ENCODE peak calls at places on chromosome 7, in eight cellular contexts. One of them, this sample, is unnamed.

GRCh38 chr7:78020131-78020873 is 221.7 kb downstream of the PHTF2 start:
- DNase-seq in 8988T: peak; percentile 33
- DNase-seq in thyroid gland: peak; percentile 65
- DNase-seq in stomach: peak; percentile 61
- DNase-seq in kidney tubule cell: peak; percentile 69
- DNase-seq in NCI-H1105: peak; percentile 64
- DNase-seq in non-pigmented ciliary epithelial cell: peak; percentile 62
- DNase-seq in glutamatergic neuron: peak; percentile 26
- DNase-seq in this sample: peak; percentile 24

GRCh38 chr7:155811895-155812761 is at the start of gene SHH:
- DNase-seq in 8988T: peak; percentile 40
- DNase-seq in glutamatergic neuron: peak; percentile 56
- DNase-seq in thyroid gland: no peak
- DNase-seq in stomach: no peak
- DNase-seq in NCI-H1105: no peak
- DNase-seq in non-pigmented ciliary epithelial cell: no peak
- DNase-seq in kidney tubule cell: peak; percentile 32
- DNase-seq in this sample: no peak

GRCh38 chr7:455110-455928 is 64.3 kb downstream of the PDGFA start:
- DNase-seq in NCI-H1105: peak; percentile 74
- DNase-seq in glutamatergic neuron: no peak
- DNase-seq in kidney tubule cell: peak; percentile 57
- DNase-seq in thyroid gland: peak; percentile 59
- DNase-seq in 8988T: peak; percentile 92
- DNase-seq in stomach: peak; percentile 82
- DNase-seq in non-pigmented ciliary epithelial cell: no peak
- DNase-seq in this sample: no peak

GRCh38 chr7:76412249-76412648 is 2.8 kb upstream of the SSC4D start:
- DNase-seq in kidney tubule cell: no peak
- DNase-seq in 8988T: no peak
- DNase-seq in glutamatergic neuron: no peak
- DNase-seq in thyroid gland: no peak
- DNase-seq in stomach: no peak
- DNase-seq in NCI-H1105: no peak
- DNase-seq in non-pigmented ciliary epithelial cell: no peak
- DNase-seq in this sample: no peak

GRCh38 chr7:122067077-122067476 is 77.0 kb downstream of the AASS start:
- DNase-seq in NCI-H1105: no peak
- DNase-seq in stomach: no peak
- DNase-seq in thyroid gland: no peak
- DNase-seq in glutamatergic neuron: no peak
- DNase-seq in kidney tubule cell: no peak
- DNase-seq in non-pigmented ciliary epithelial cell: no peak
- DNase-seq in 8988T: no peak
- DNase-seq in this sample: no peak

GRCh38 chr7:4797858-4798705 is 22.7 kb downstream of the AP5Z1 start:
- DNase-seq in thyroid gland: peak; percentile 32
- DNase-seq in glutamatergic neuron: peak; percentile 84
- DNase-seq in 8988T: peak; percentile 94
- DNase-seq in NCI-H1105: no peak
- DNase-seq in kidney tubule cell: peak; percentile 40
- DNase-seq in stomach: peak; percentile 48
- DNase-seq in non-pigmented ciliary epithelial cell: no peak
- DNase-seq in this sample: no peak

GRCh38 chr7:158828343-158829020 is 827 bp downstream of the ESYT2 start:
- DNase-seq in glutamatergic neuron: peak; percentile 69
- DNase-seq in kidney tubule cell: peak; percentile 21
- DNase-seq in 8988T: no peak
- DNase-seq in NCI-H1105: peak; percentile 35
- DNase-seq in stomach: peak; percentile 56
- DNase-seq in thyroid gland: peak; percentile 53
- DNase-seq in non-pigmented ciliary epithelial cell: no peak
- DNase-seq in this sample: no peak

GRCh38 chr7:16670021-16670420 is 24.0 kb downstream of the BZW2 start:
- DNase-seq in kidney tubule cell: no peak
- DNase-seq in thyroid gland: no peak
- DNase-seq in stomach: no peak
- DNase-seq in glutamatergic neuron: no peak
- DNase-seq in 8988T: no peak
- DNase-seq in non-pigmented ciliary epithelial cell: no peak
- DNase-seq in NCI-H1105: no peak
- DNase-seq in this sample: no peak

GRCh38 chr7:12643001-12643400 is 44.4 kb upstream of the ARL4A start:
- DNase-seq in kidney tubule cell: no peak
- DNase-seq in stomach: no peak
- DNase-seq in 8988T: no peak
- DNase-seq in NCI-H1105: no peak
- DNase-seq in thyroid gland: no peak
- DNase-seq in glutamatergic neuron: no peak
- DNase-seq in non-pigmented ciliary epithelial cell: no peak
- DNase-seq in this sample: no peak

GRCh38 chr7:13947535-13947934 is 41.9 kb downstream of the ETV1 start:
- DNase-seq in stomach: no peak
- DNase-seq in NCI-H1105: no peak
- DNase-seq in kidney tubule cell: no peak
- DNase-seq in non-pigmented ciliary epithelial cell: no peak
- DNase-seq in 8988T: no peak
- DNase-seq in glutamatergic neuron: no peak
- DNase-seq in thyroid gland: no peak
- DNase-seq in this sample: no peak

GRCh38 chr7:34220501-34220900 is 315.2 kb downstream of the BMPER start:
- DNase-seq in stomach: no peak
- DNase-seq in kidney tubule cell: no peak
- DNase-seq in non-pigmented ciliary epithelial cell: no peak
- DNase-seq in thyroid gland: no peak
- DNase-seq in NCI-H1105: no peak
- DNase-seq in glutamatergic neuron: no peak
- DNase-seq in 8988T: no peak
- DNase-seq in this sample: no peak

GRCh38 chr7:117283371-117283770 is 39.5 kb downstream of the WNT2 start:
- DNase-seq in thyroid gland: no peak
- DNase-seq in 8988T: no peak
- DNase-seq in kidney tubule cell: peak; percentile 87
- DNase-seq in non-pigmented ciliary epithelial cell: peak; percentile 89
- DNase-seq in glutamatergic neuron: no peak
- DNase-seq in NCI-H1105: no peak
- DNase-seq in stomach: no peak
- DNase-seq in this sample: no peak

GRCh38 chr7:19118896-19119301 is 1.5 kb upstream of the TWIST1 start:
- DNase-seq in 8988T: no peak
- DNase-seq in glutamatergic neuron: peak; percentile 63
- DNase-seq in stomach: no peak
- DNase-seq in thyroid gland: no peak
- DNase-seq in non-pigmented ciliary epithelial cell: no peak
- DNase-seq in kidney tubule cell: no peak
- DNase-seq in NCI-H1105: no peak
- DNase-seq in this sample: no peak

GRCh38 chr7:84841809-84842208 is 345.0 kb downstream of the SEMA3D start:
- DNase-seq in NCI-H1105: no peak
- DNase-seq in kidney tubule cell: no peak
- DNase-seq in non-pigmented ciliary epithelial cell: peak; percentile 11
- DNase-seq in glutamatergic neuron: no peak
- DNase-seq in 8988T: no peak
- DNase-seq in thyroid gland: no peak
- DNase-seq in stomach: no peak
- DNase-seq in this sample: no peak

GRCh38 chr7:158494643-158495042 is 93.0 kb downstream of the PTPRN2 start:
- DNase-seq in thyroid gland: no peak
- DNase-seq in glutamatergic neuron: no peak
- DNase-seq in stomach: no peak
- DNase-seq in 8988T: no peak
- DNase-seq in non-pigmented ciliary epithelial cell: no peak
- DNase-seq in NCI-H1105: no peak
- DNase-seq in kidney tubule cell: no peak
- DNase-seq in this sample: no peak

GRCh38 chr7:50533849-50534248 is 31.4 kb downstream of the DDC start:
- DNase-seq in thyroid gland: no peak
- DNase-seq in 8988T: no peak
- DNase-seq in non-pigmented ciliary epithelial cell: no peak
- DNase-seq in glutamatergic neuron: no peak
- DNase-seq in stomach: no peak
- DNase-seq in kidney tubule cell: peak; percentile 56
- DNase-seq in NCI-H1105: no peak
- DNase-seq in this sample: no peak

GRCh38 chr7:87110778-87111177 is 41.5 kb upstream of the DMTF1 start:
- DNase-seq in glutamatergic neuron: no peak
- DNase-seq in non-pigmented ciliary epithelial cell: peak; percentile 34
- DNase-seq in kidney tubule cell: peak; percentile 4
- DNase-seq in NCI-H1105: no peak
- DNase-seq in 8988T: no peak
- DNase-seq in thyroid gland: no peak
- DNase-seq in stomach: no peak
- DNase-seq in this sample: no peak

GRCh38 chr7:44267719-44268413 is 57.5 kb downstream of the CAMK2B start:
- DNase-seq in stomach: no peak
- DNase-seq in NCI-H1105: no peak
- DNase-seq in kidney tubule cell: no peak
- DNase-seq in thyroid gland: no peak
- DNase-seq in glutamatergic neuron: peak; percentile 51
- DNase-seq in 8988T: no peak
- DNase-seq in non-pigmented ciliary epithelial cell: no peak
- DNase-seq in this sample: no peak

GRCh38 chr7:152924238-152924637 is 164.7 kb downstream of the ACTR3B start:
- DNase-seq in glutamatergic neuron: no peak
- DNase-seq in thyroid gland: no peak
- DNase-seq in stomach: no peak
- DNase-seq in 8988T: no peak
- DNase-seq in non-pigmented ciliary epithelial cell: no peak
- DNase-seq in kidney tubule cell: no peak
- DNase-seq in NCI-H1105: no peak
- DNase-seq in this sample: no peak

This sample was measured in T1000.